ENCODE peak calls at places on chromosomes 16 and 17, in five cellular contexts. One of them, this sample, is unnamed. For H3K4me1, the result is how much of the 10 kb centered on the place peaks cover.

GRCh38 chr17:37792787-37793186 is 47.9 kb upstream of the HNF1B start:
- DNase-seq in stomach: no peak
- DNase-seq in A549: no peak
- DNase-seq in Peyer's patch: no peak
- DNase-seq in IMR-90: peak
- DNase-seq in this sample: no peak

GRCh38 chr17:56159764-56160394 is 6.6 kb downstream of the ANKFN1 start:
- DNase-seq in stomach: no peak
- DNase-seq in A549: no peak
- DNase-seq in Peyer's patch: no peak
- DNase-seq in IMR-90: no peak
- DNase-seq in this sample: no peak

GRCh38 chr17:29588561-29589411 is 662 bp downstream of the GIT1 start:
- DNase-seq in stomach: no peak
- DNase-seq in A549: peak
- DNase-seq in Peyer's patch: peak
- DNase-seq in IMR-90: peak
- DNase-seq in this sample: no peak

GRCh38 chr17:82931696-82932060 is 91.9 kb upstream of the ZNF750 start:
- DNase-seq in stomach: peak
- DNase-seq in A549: no peak
- DNase-seq in Peyer's patch: peak
- DNase-seq in IMR-90: peak
- DNase-seq in this sample: no peak

GRCh38 chr17:82838386-82839063 is 1.3 kb downstream of the ZNF750 start:
- DNase-seq in stomach: no peak
- DNase-seq in A549: no peak
- DNase-seq in Peyer's patch: peak
- DNase-seq in IMR-90: peak
- DNase-seq in this sample: peak

GRCh38 chr17:78131172-78132085 is 858 bp downstream of the TMC8 start:
- DNase-seq in stomach: no peak
- DNase-seq in A549: no peak
- DNase-seq in Peyer's patch: peak
- DNase-seq in IMR-90: no peak
- DNase-seq in this sample: no peak

GRCh38 chr17:80482555-80483308 is 6.3 kb upstream of the NPTX1 start:
- DNase-seq in stomach: no peak
- DNase-seq in A549: peak
- DNase-seq in Peyer's patch: no peak
- DNase-seq in IMR-90: no peak
- DNase-seq in this sample: no peak

GRCh38 chr17:17128476-17129075 is 77.6 kb downstream of the PLD6 start:
- DNase-seq in stomach: no peak
- DNase-seq in A549: no peak
- DNase-seq in Peyer's patch: no peak
- DNase-seq in IMR-90: no peak
- DNase-seq in this sample: no peak

GRCh38 chr17:77316191-77316641 is 175.4 kb downstream of the SEC14L1 start:
- DNase-seq in stomach: no peak
- DNase-seq in A549: peak
- DNase-seq in Peyer's patch: peak
- DNase-seq in IMR-90: peak
- DNase-seq in this sample: no peak

GRCh38 chr17:19003966-19004600 is 481 bp downstream of the FAM83G start:
- DNase-seq in stomach: peak
- DNase-seq in A549: peak
- DNase-seq in Peyer's patch: peak
- DNase-seq in IMR-90: peak
- DNase-seq in this sample: no peak

GRCh38 chr17:3256575-3256974 is 41.6 kb downstream of the OR3A1 start:
- DNase-seq in stomach: no peak
- DNase-seq in A549: no peak
- DNase-seq in Peyer's patch: no peak
- DNase-seq in IMR-90: no peak
- DNase-seq in this sample: no peak

GRCh38 chr16:14362774-14363371 is 267.2 kb downstream of the PARN start:
- DNase-seq in stomach: no peak
- DNase-seq in A549: no peak
- DNase-seq in Peyer's patch: no peak
- DNase-seq in IMR-90: peak
- DNase-seq in this sample: no peak

GRCh38 chr17:59893617-59894100 is 738 bp downstream of the RPS6KB1 start:
- DNase-seq in stomach: no peak
- DNase-seq in A549: peak
- DNase-seq in Peyer's patch: no peak
- DNase-seq in IMR-90: peak
- DNase-seq in this sample: no peak

GRCh38 chr16:29841631-29842030 is 21.4 kb downstream of the MVP start:
- DNase-seq in stomach: no peak
- DNase-seq in A549: no peak
- DNase-seq in Peyer's patch: no peak
- DNase-seq in IMR-90: no peak
- DNase-seq in this sample: no peak

GRCh38 chr16:23990507-23990906 is 154.7 kb downstream of the PRKCB start:
- DNase-seq in stomach: no peak
- DNase-seq in A549: no peak
- DNase-seq in Peyer's patch: no peak
- DNase-seq in IMR-90: no peak
- DNase-seq in this sample: no peak

GRCh38 chr16:24322106-24322505 is 66.0 kb downstream of the CACNG3 start:
- DNase-seq in stomach: no peak
- DNase-seq in A549: no peak
- DNase-seq in Peyer's patch: no peak
- DNase-seq in IMR-90: no peak
- DNase-seq in this sample: no peak

GRCh38 chr17:45143767-45144198 is 4.5 kb upstream of the HEXIM1 start:
- DNase-seq in stomach: peak
- DNase-seq in A549: no peak
- DNase-seq in Peyer's patch: peak
- DNase-seq in IMR-90: peak
- DNase-seq in this sample: peak

GRCh38 chr16:54473201-54473993 is 186.8 kb upstream of the IRX3 start:
- DNase-seq in stomach: no peak
- DNase-seq in A549: no peak
- DNase-seq in Peyer's patch: no peak
- DNase-seq in IMR-90: no peak
- DNase-seq in this sample: no peak

GRCh38 chr17:4247981-4248388 is 15.8 kb downstream of the ANKFY1 start:
- DNase-seq in stomach: peak
- DNase-seq in A549: no peak
- DNase-seq in Peyer's patch: peak
- DNase-seq in IMR-90: no peak
- DNase-seq in this sample: peak

GRCh38 chr16:89546781-89547180 is 13.7 kb upstream of the RPL13 start:
- DNase-seq in stomach: no peak
- DNase-seq in A549: no peak
- DNase-seq in Peyer's patch: no peak
- DNase-seq in IMR-90: no peak
- DNase-seq in this sample: no peak

GRCh38 chr16:89547291-89547690 is 13.2 kb upstream of the RPL13 start:
- DNase-seq in stomach: no peak
- DNase-seq in A549: no peak
- DNase-seq in Peyer's patch: no peak
- DNase-seq in IMR-90: no peak
- DNase-seq in this sample: no peak

GRCh38 chr16:89544713-89545043 is 15.8 kb upstream of the RPL13 start:
- DNase-seq in stomach: no peak
- DNase-seq in A549: no peak
- DNase-seq in Peyer's patch: no peak
- DNase-seq in IMR-90: no peak
- DNase-seq in this sample: no peak

GRCh38 chr16:89545044-89545830 is 15.2 kb upstream of the RPL13 start:
- DNase-seq in stomach: no peak
- DNase-seq in A549: no peak
- DNase-seq in Peyer's patch: no peak
- DNase-seq in IMR-90: no peak
- DNase-seq in this sample: no peak

DNA sequence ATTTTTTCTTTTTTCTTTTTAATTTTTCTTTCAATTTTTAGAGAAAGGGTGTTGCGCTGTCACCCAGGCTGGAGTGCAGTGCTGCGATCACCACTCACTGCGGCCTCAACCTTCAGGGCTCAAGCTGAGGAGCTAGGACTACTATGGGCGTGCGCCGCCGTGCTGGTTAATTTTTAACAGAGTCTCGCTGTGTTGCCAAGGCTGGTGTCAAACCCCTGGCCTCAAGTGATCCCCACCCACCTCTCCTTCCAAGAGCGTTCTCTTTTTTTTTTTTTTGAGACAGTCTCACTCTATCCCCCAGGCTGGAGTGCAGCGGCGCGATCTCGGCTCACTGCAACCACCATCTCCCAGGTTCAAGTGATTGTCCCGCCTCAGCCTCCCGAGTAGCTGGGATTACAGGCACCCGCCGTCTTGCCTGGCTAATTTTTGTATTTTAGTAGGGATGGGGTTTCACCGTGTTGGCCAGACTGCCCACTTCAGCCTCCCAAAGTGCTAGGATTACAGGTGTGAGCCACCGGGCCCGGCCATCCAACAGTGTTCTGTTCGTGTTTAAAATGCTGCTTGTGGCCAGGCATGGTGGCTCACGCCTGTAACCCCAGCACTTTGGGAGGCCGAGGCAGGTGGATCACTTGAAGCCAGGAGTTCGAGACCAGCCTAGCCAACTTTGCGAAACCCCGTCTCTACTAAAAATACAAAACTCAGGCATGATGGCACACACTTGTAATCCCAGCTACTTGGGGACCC is 14.5 kb upstream of the RPL13 start:
- DNase-seq in stomach: peak
- DNase-seq in A549: no peak
- DNase-seq in Peyer's patch: peak
- DNase-seq in IMR-90: no peak
- DNase-seq in this sample: no peak
- TF ChIP-seq POLR2A in stomach: no peak
- TF ChIP-seq POLR2A in A549: no peak
- TF ChIP-seq POLR2A in Peyer's patch: no peak
- TF ChIP-seq POLR2A in IMR-90: no peak
- TF ChIP-seq POLR2A in this sample: no peak

GRCh38 chr16:9098377-9099090 is 7.1 kb downstream of the HAPSTR1 start:
- DNase-seq in stomach: no peak
- DNase-seq in A549: no peak
- DNase-seq in Peyer's patch: peak
- DNase-seq in IMR-90: no peak
- DNase-seq in this sample: no peak
- H3K4me1 ChIP-seq in stomach: half or more
- H3K4me1 ChIP-seq in A549: half or more
- H3K4me1 ChIP-seq in Peyer's patch: under half
- H3K4me1 ChIP-seq in IMR-90: under half
- H3K4me1 ChIP-seq in this sample: under half

GRCh38 chr16:82007189-82007588 is 4.1 kb downstream of the SDR42E1 start:
- DNase-seq in stomach: no peak
- DNase-seq in A549: no peak
- DNase-seq in Peyer's patch: no peak
- DNase-seq in IMR-90: no peak
- DNase-seq in this sample: no peak
- TF ChIP-seq POLR2A in stomach: no peak
- TF ChIP-seq POLR2A in A549: no peak
- TF ChIP-seq POLR2A in Peyer's patch: no peak
- TF ChIP-seq POLR2A in IMR-90: no peak
- TF ChIP-seq POLR2A in this sample: no peak

DNA sequence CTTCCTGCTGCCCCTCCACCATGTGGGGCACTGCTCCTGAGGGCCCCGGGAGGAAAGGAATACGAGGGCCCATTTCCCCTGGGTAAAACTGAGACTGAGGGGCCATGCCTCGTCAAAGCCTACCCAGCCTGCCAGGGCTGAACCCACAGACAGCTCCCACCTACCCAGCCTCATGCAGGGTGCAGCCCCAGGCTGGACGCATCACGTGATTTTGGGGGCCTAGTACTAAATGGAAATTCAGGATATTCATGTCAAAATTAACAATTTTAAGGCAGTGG is 3.4 kb upstream of the OSGIN1 start:
- DNase-seq in stomach: no peak
- DNase-seq in A549: no peak
- DNase-seq in Peyer's patch: no peak
- DNase-seq in IMR-90: no peak
- DNase-seq in this sample: no peak
- H3K4me1 ChIP-seq in stomach: under half
- H3K4me1 ChIP-seq in A549: under half
- H3K4me1 ChIP-seq in Peyer's patch: under half
- H3K4me1 ChIP-seq in IMR-90: under half
- H3K4me1 ChIP-seq in this sample: under half

GRCh38 chr17:8412089-8412488 is 14.5 kb upstream of the RNF222 start:
- DNase-seq in stomach: no peak
- DNase-seq in A549: no peak
- DNase-seq in Peyer's patch: peak
- DNase-seq in IMR-90: no peak
- DNase-seq in this sample: no peak
- TF ChIP-seq POLR2A in stomach: no peak
- TF ChIP-seq POLR2A in A549: no peak
- TF ChIP-seq POLR2A in Peyer's patch: no peak
- TF ChIP-seq POLR2A in IMR-90: no peak
- TF ChIP-seq POLR2A in this sample: no peak

DNA sequence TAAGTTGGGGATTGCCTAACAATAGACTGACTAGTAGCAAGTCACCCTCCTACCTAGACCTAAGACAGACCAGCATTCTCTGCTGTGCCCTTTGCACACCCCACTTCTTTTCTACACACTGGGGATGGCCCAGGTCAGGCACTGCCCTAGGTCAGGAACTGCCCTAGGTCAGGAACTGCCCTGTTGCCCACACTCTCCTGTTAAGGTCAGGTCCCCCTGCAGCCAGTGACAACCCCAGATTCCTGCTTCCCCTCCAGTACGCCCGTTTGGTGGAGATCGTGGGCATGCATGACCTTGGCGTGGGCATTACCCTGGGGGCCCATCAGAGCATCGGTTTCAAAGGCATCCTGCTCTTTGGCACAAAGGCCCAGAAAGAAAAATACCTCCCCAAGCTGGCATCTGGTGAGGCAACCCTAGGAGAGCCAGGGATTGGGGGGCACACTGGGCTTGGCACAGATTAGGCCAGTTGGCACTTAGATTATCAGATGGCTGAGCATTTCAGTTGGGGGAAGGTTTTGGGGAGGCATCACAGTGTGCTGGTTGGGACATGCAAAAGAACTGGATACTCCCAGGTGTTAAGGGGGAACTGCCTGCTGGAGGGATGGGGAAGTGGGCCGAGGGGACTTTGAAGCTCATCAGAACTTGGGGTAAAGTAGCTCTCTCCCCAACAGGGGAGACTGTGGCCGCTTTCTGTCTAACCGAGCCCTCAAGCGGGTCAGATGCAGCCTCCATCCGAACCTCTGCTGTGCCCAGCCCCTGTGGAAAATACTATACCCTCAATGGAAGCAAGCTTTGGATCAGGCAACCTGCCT is 1.7 kb downstream of the ACADVL start:
- DNase-seq in stomach: no peak
- DNase-seq in A549: no peak
- DNase-seq in Peyer's patch: no peak
- DNase-seq in IMR-90: no peak
- DNase-seq in this sample: no peak
- H3K4me1 ChIP-seq in stomach: half or more
- H3K4me1 ChIP-seq in A549: under half
- H3K4me1 ChIP-seq in Peyer's patch: under half
- H3K4me1 ChIP-seq in IMR-90: under half
- H3K4me1 ChIP-seq in this sample: under half